ENCODE peak calls at places on chromosomes 1 and 21, in seven cellular contexts. One of them, this sample, is unnamed.

GRCh38 chr1:25933479-25934365 is 27.5 kb upstream of the STMN1 start:
- DNase-seq in spleen: no peak
- DNase-seq in GM23248: no peak
- DNase-seq in heart left ventricle: no peak
- DNase-seq in HFF-Myc: no peak
- DNase-seq in adipocyte: no peak
- DNase-seq in choroid plexus epithelial cell: no peak
- DNase-seq in this sample: no peak

GRCh38 chr21:43195131-43196021 is 26.6 kb downstream of the CRYAA start:
- DNase-seq in spleen: peak; percentile 74
- DNase-seq in choroid plexus epithelial cell: peak; percentile 65
- DNase-seq in HFF-Myc: no peak
- DNase-seq in GM23248: no peak
- DNase-seq in heart left ventricle: peak; percentile 70
- DNase-seq in adipocyte: no peak
- DNase-seq in this sample: peak; percentile 30

GRCh38 chr1:230268371-230269170 is 157.6 kb downstream of the PGBD5 start:
- DNase-seq in adipocyte: peak; percentile 85
- DNase-seq in HFF-Myc: peak; percentile 46
- DNase-seq in spleen: peak; percentile 70
- DNase-seq in GM23248: peak; percentile 85
- DNase-seq in heart left ventricle: no peak
- DNase-seq in choroid plexus epithelial cell: peak; percentile 87
- DNase-seq in this sample: no peak

GRCh38 chr1:223291796-223292195 is 72.2 kb downstream of the SUSD4 start:
- DNase-seq in adipocyte: no peak
- DNase-seq in spleen: no peak
- DNase-seq in GM23248: no peak
- DNase-seq in HFF-Myc: no peak
- DNase-seq in choroid plexus epithelial cell: no peak
- DNase-seq in heart left ventricle: no peak
- DNase-seq in this sample: no peak

GRCh38 chr1:25022361-25023189 is 92.5 kb upstream of the RUNX3 start:
- DNase-seq in GM23248: peak; percentile 98
- DNase-seq in heart left ventricle: peak; percentile 66
- DNase-seq in spleen: peak; percentile 98
- DNase-seq in adipocyte: peak; percentile 84
- DNase-seq in HFF-Myc: peak; percentile 80
- DNase-seq in choroid plexus epithelial cell: peak; percentile 99
- DNase-seq in this sample: peak; percentile 53

GRCh38 chr1:183023601-183024351 is 556 bp downstream of the LAMC1 start:
- DNase-seq in adipocyte: peak; percentile 67
- DNase-seq in GM23248: peak; percentile 74
- DNase-seq in heart left ventricle: peak; percentile 72
- DNase-seq in HFF-Myc: no peak
- DNase-seq in choroid plexus epithelial cell: peak; percentile 60
- DNase-seq in spleen: peak; percentile 91
- DNase-seq in this sample: peak; percentile 85

GRCh38 chr1:5273280-5274003 is 619.0 kb downstream of the AJAP1 start:
- DNase-seq in adipocyte: no peak
- DNase-seq in GM23248: no peak
- DNase-seq in choroid plexus epithelial cell: no peak
- DNase-seq in HFF-Myc: no peak
- DNase-seq in heart left ventricle: no peak
- DNase-seq in spleen: peak; percentile 21
- DNase-seq in this sample: no peak

GRCh38 chr21:34360488-34361241 is 3.1 kb upstream of the KCNE2 start:
- DNase-seq in GM23248: no peak
- DNase-seq in heart left ventricle: no peak
- DNase-seq in adipocyte: no peak
- DNase-seq in choroid plexus epithelial cell: no peak
- DNase-seq in HFF-Myc: no peak
- DNase-seq in spleen: no peak
- DNase-seq in this sample: no peak

GRCh38 chr1:159076753-159077656 is at the start of gene AIM2:
- DNase-seq in choroid plexus epithelial cell: no peak
- DNase-seq in adipocyte: peak; percentile 30
- DNase-seq in spleen: peak; percentile 85
- DNase-seq in GM23248: peak; percentile 87
- DNase-seq in heart left ventricle: no peak
- DNase-seq in HFF-Myc: peak; percentile 47
- DNase-seq in this sample: no peak

GRCh38 chr1:3236955-3237354 is 168.0 kb downstream of the PRDM16 start:
- DNase-seq in GM23248: no peak
- DNase-seq in choroid plexus epithelial cell: no peak
- DNase-seq in adipocyte: no peak
- DNase-seq in spleen: no peak
- DNase-seq in heart left ventricle: no peak
- DNase-seq in HFF-Myc: no peak
- DNase-seq in this sample: no peak

GRCh38 chr1:37851782-37852210 is 7.6 kb downstream of the MTF1 start:
- DNase-seq in adipocyte: no peak
- DNase-seq in heart left ventricle: no peak
- DNase-seq in spleen: no peak
- DNase-seq in HFF-Myc: no peak
- DNase-seq in GM23248: peak; percentile 63
- DNase-seq in choroid plexus epithelial cell: peak; percentile 38
- DNase-seq in this sample: no peak

GRCh38 chr1:43274125-43274803 is 4.5 kb downstream of the TMEM125 start:
- DNase-seq in GM23248: peak; percentile 54
- DNase-seq in choroid plexus epithelial cell: peak; percentile 56
- DNase-seq in heart left ventricle: no peak
- DNase-seq in spleen: peak; percentile 73
- DNase-seq in HFF-Myc: no peak
- DNase-seq in adipocyte: no peak
- DNase-seq in this sample: no peak

GRCh38 chr1:245154429-245155185 is at the start of gene KIF26B:
- DNase-seq in spleen: peak; percentile 80
- DNase-seq in heart left ventricle: peak; percentile 44
- DNase-seq in GM23248: peak; percentile 76
- DNase-seq in HFF-Myc: no peak
- DNase-seq in choroid plexus epithelial cell: peak; percentile 78
- DNase-seq in adipocyte: peak; percentile 82
- DNase-seq in this sample: no peak

GRCh38 chr1:17170571-17170970 is 34.4 kb upstream of the PADI1 start:
- DNase-seq in HFF-Myc: no peak
- DNase-seq in spleen: no peak
- DNase-seq in GM23248: peak; percentile 64
- DNase-seq in choroid plexus epithelial cell: peak; percentile 65
- DNase-seq in heart left ventricle: no peak
- DNase-seq in adipocyte: peak; percentile 61
- DNase-seq in this sample: no peak

GRCh38 chr1:119674110-119674509 is 26.0 kb upstream of the ZNF697 start:
- DNase-seq in HFF-Myc: no peak
- DNase-seq in adipocyte: peak; percentile 71
- DNase-seq in GM23248: peak; percentile 82
- DNase-seq in spleen: no peak
- DNase-seq in heart left ventricle: no peak
- DNase-seq in choroid plexus epithelial cell: peak; percentile 73
- DNase-seq in this sample: no peak

GRCh38 chr21:35275776-35276175 is 226.7 kb upstream of the RUNX1 start:
- DNase-seq in heart left ventricle: no peak
- DNase-seq in HFF-Myc: no peak
- DNase-seq in choroid plexus epithelial cell: no peak
- DNase-seq in GM23248: peak; percentile 37
- DNase-seq in spleen: no peak
- DNase-seq in adipocyte: peak; percentile 69
- DNase-seq in this sample: no peak

GRCh38 chr1:200512191-200512590 is 102.4 kb upstream of the ZNF281 start:
- DNase-seq in GM23248: peak; percentile 91
- DNase-seq in spleen: no peak
- DNase-seq in choroid plexus epithelial cell: peak; percentile 27
- DNase-seq in adipocyte: peak; percentile 72
- DNase-seq in heart left ventricle: no peak
- DNase-seq in HFF-Myc: peak; percentile 16
- DNase-seq in this sample: no peak

GRCh38 chr1:90721210-90722194 is 4.4 kb upstream of the BARHL2 start:
- DNase-seq in GM23248: peak; percentile 76
- DNase-seq in spleen: peak; percentile 84
- DNase-seq in heart left ventricle: no peak
- DNase-seq in adipocyte: peak; percentile 83
- DNase-seq in choroid plexus epithelial cell: peak; percentile 69
- DNase-seq in HFF-Myc: peak; percentile 11
- DNase-seq in this sample: no peak

GRCh38 chr1:90724361-90724760 is 7.3 kb upstream of the BARHL2 start:
- DNase-seq in GM23248: no peak
- DNase-seq in choroid plexus epithelial cell: no peak
- DNase-seq in adipocyte: no peak
- DNase-seq in HFF-Myc: no peak
- DNase-seq in heart left ventricle: no peak
- DNase-seq in spleen: no peak
- DNase-seq in this sample: no peak

GRCh38 chr1:90724926-90725325 is 7.8 kb upstream of the BARHL2 start:
- DNase-seq in heart left ventricle: no peak
- DNase-seq in HFF-Myc: no peak
- DNase-seq in GM23248: no peak
- DNase-seq in spleen: no peak
- DNase-seq in choroid plexus epithelial cell: no peak
- DNase-seq in adipocyte: no peak
- DNase-seq in this sample: no peak

GRCh38 chr1:90723561-90724108 is 6.5 kb upstream of the BARHL2 start:
- DNase-seq in heart left ventricle: no peak
- DNase-seq in spleen: no peak
- DNase-seq in HFF-Myc: no peak
- DNase-seq in choroid plexus epithelial cell: no peak
- DNase-seq in GM23248: peak; percentile 21
- DNase-seq in adipocyte: no peak
- DNase-seq in this sample: no peak

DNA sequence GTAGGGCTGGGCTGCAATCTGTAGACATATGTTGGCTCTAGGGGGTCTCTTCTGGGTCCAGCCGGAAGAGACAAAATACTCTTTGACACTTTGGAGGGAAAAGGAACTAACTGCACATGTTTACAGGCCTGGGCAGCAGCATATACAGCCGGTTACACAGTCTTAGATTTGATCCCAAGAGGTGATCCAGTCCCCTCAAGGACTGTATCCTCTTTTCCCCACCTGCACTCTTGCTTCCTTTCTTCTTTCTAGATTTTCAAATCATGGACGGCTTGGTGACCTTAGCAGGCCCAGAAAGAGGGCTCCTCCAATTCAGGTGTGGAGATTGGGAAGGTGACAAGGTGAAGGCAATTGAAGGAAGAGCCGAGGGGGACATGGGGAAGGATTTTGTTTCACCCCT is 5.8 kb upstream of the BARHL2 start:
- DNase-seq in adipocyte: no peak
- DNase-seq in choroid plexus epithelial cell: no peak
- DNase-seq in GM23248: no peak
- DNase-seq in heart left ventricle: no peak
- DNase-seq in HFF-Myc: no peak
- DNase-seq in spleen: no peak
- DNase-seq in this sample: no peak
- H3K4me3 ChIP-seq in adipocyte: no peak overlapping the region
- H3K4me3 ChIP-seq in choroid plexus epithelial cell: no peak overlapping the region
- H3K4me3 ChIP-seq in GM23248: no peak overlapping the region
- H3K4me3 ChIP-seq in heart left ventricle: no peak overlapping the region
- H3K4me3 ChIP-seq in HFF-Myc: no peak overlapping the region
- H3K4me3 ChIP-seq in spleen: peak overlapping the region; percentile 65
- H3K4me3 ChIP-seq in this sample: no peak overlapping the region

GRCh38 chr1:95238304-95238703 is 4.3 kb downstream of the RWDD3 start:
- DNase-seq in heart left ventricle: no peak
- DNase-seq in HFF-Myc: no peak
- DNase-seq in choroid plexus epithelial cell: no peak
- DNase-seq in spleen: no peak
- DNase-seq in GM23248: no peak
- DNase-seq in adipocyte: peak; percentile 16
- DNase-seq in this sample: no peak
- H3K4me3 ChIP-seq in heart left ventricle: no peak overlapping the region
- H3K4me3 ChIP-seq in HFF-Myc: no peak overlapping the region
- H3K4me3 ChIP-seq in choroid plexus epithelial cell: no peak overlapping the region
- H3K4me3 ChIP-seq in spleen: no peak overlapping the region
- H3K4me3 ChIP-seq in GM23248: no peak overlapping the region
- H3K4me3 ChIP-seq in adipocyte: no peak overlapping the region
- H3K4me3 ChIP-seq in this sample: no peak overlapping the region

GRCh38 chr1:31934251-31934650 is 3.9 kb downstream of the PTP4A2 start:
- DNase-seq in HFF-Myc: no peak
- DNase-seq in heart left ventricle: no peak
- DNase-seq in GM23248: no peak
- DNase-seq in choroid plexus epithelial cell: no peak
- DNase-seq in adipocyte: no peak
- DNase-seq in spleen: no peak
- DNase-seq in this sample: no peak

GRCh38 chr1:31930827-31931226 is 7.3 kb downstream of the PTP4A2 start:
- DNase-seq in HFF-Myc: no peak
- DNase-seq in heart left ventricle: no peak
- DNase-seq in adipocyte: no peak
- DNase-seq in choroid plexus epithelial cell: no peak
- DNase-seq in GM23248: no peak
- DNase-seq in spleen: no peak
- DNase-seq in this sample: no peak

GRCh38 chr1:31934706-31935629 is 3.2 kb downstream of the PTP4A2 start:
- DNase-seq in spleen: no peak
- DNase-seq in GM23248: peak; percentile 83
- DNase-seq in HFF-Myc: no peak
- DNase-seq in choroid plexus epithelial cell: peak; percentile 65
- DNase-seq in heart left ventricle: no peak
- DNase-seq in adipocyte: peak; percentile 81
- DNase-seq in this sample: no peak

GRCh38 chr1:31932491-31933316 is 5.5 kb downstream of the PTP4A2 start:
- DNase-seq in adipocyte: no peak
- DNase-seq in spleen: no peak
- DNase-seq in heart left ventricle: no peak
- DNase-seq in choroid plexus epithelial cell: no peak
- DNase-seq in GM23248: peak; percentile 54
- DNase-seq in HFF-Myc: no peak
- DNase-seq in this sample: no peak

GRCh38 chr1:31931241-31932225 is 6.6 kb downstream of the PTP4A2 start:
- DNase-seq in GM23248: peak; percentile 88
- DNase-seq in choroid plexus epithelial cell: peak; percentile 60
- DNase-seq in heart left ventricle: no peak
- DNase-seq in spleen: no peak
- DNase-seq in adipocyte: peak; percentile 71
- DNase-seq in HFF-Myc: no peak
- DNase-seq in this sample: no peak
- H3K4me3 ChIP-seq in GM23248: peak overlapping the region; percentile 54
- H3K4me3 ChIP-seq in choroid plexus epithelial cell: no peak overlapping the region
- H3K4me3 ChIP-seq in heart left ventricle: no peak overlapping the region
- H3K4me3 ChIP-seq in spleen: peak overlapping the region; percentile 89
- H3K4me3 ChIP-seq in adipocyte: peak overlapping the region; percentile 59
- H3K4me3 ChIP-seq in HFF-Myc: no peak overlapping the region
- H3K4me3 ChIP-seq in this sample: peak overlapping the region; percentile 6

DNA sequence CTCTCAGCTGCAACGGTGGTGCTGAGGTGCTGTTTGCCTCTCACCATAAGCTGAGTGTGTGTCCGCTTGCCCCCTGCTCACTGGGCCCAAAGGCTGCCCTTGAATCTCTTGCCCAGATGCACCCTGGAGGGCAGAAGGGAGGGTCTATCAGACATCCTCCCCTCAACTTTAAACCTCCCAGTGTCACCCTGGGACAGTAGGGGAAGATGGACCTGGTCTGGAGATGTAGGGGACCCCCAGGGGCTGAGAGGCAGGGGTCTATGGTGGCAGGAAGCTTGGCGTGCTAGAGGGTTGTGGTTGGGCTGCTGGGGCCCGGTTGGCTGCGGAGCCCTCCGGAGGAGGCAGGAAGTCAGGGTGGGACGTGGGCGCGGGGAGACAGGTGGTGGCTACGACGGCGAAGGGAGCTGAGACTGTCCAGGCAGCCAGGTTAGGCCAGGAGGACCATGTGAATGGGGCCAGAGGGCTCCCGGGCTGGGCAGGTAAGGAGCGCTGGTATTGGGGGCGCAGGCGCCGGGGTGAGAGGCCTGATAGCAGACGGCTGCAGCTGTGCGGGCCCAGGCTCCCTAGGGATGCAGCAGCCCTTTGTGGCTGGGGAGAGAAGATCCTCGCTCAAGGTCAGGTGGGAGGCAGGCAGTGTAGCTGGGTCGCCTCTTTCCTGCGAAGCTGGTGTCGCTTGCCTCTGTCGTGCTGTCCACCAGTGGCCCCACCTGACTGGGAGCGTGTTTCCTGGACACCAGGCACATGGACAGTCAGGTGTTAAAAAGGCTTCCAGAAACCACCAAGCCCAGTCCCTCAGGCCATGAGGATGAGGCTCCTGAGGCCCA is at the start of gene LCK:
- DNase-seq in heart left ventricle: no peak
- DNase-seq in GM23248: no peak
- DNase-seq in adipocyte: no peak
- DNase-seq in spleen: peak; percentile 93
- DNase-seq in choroid plexus epithelial cell: no peak
- DNase-seq in HFF-Myc: no peak
- DNase-seq in this sample: no peak
- H3K4me3 ChIP-seq in heart left ventricle: no peak within 1 kb of the TSS
- H3K4me3 ChIP-seq in GM23248: no peak within 1 kb of the TSS
- H3K4me3 ChIP-seq in adipocyte: no peak within 1 kb of the TSS
- H3K4me3 ChIP-seq in spleen: peak within 1 kb of the TSS; percentile 71
- H3K4me3 ChIP-seq in choroid plexus epithelial cell: no peak within 1 kb of the TSS
- H3K4me3 ChIP-seq in HFF-Myc: no peak within 1 kb of the TSS
- H3K4me3 ChIP-seq in this sample: no peak within 1 kb of the TSS

This sample was measured in gastrocnemius medialis.